ENCODE peak calls at places on chromosomes 12 and 14, in six cellular contexts. H, D, X, F, B and O are unnamed samples.
A peak's percentile ranks its signal among the peaks of the same experiment; 100 is the strongest.

GRCh38 chr12:64320611-64321010 is 69.9 kb downstream of the C12orf56 start:
- DNase-seq in H (no peak), D (no peak), X (no peak), F (no peak), B (no peak), O (no peak)

GRCh38 chr14:34994668-34995067 is 11.9 kb downstream of the SRP54 start:
- DNase-seq in H (no peak), D (no peak), X (no peak), F (no peak), B (no peak), O (no peak)

GRCh38 chr14:58098507-58098906 is 53.5 kb downstream of the ARMH4 start:
- DNase-seq in H (no peak), D (peak; percentile 51), X (no peak), F (no peak), B (no peak), O (no peak)

GRCh38 chr12:31959701-31960391 is 631 bp downstream of the RESF1 start:
- DNase-seq in H (peak; percentile 59), D (peak; percentile 69), X (peak; percentile 74), F (peak; percentile 72), B (peak; percentile 83), O (no peak)

GRCh38 chr12:740921-741320 is 11.5 kb upstream of the WNK1 start:
- DNase-seq in H (no peak), D (no peak), X (no peak), F (no peak), B (no peak), O (no peak)

GRCh38 chr14:96554315-96554910 is 52.2 kb downstream of the PAPOLA start:
- DNase-seq in H (no peak), D (no peak), X (no peak), F (no peak), B (no peak), O (no peak)

GRCh38 chr12:91180577-91180976 is 2.0 kb downstream of the DCN start:
- DNase-seq in H (no peak), D (no peak), X (no peak), F (no peak), B (no peak), O (no peak)

GRCh38 chr14:106436310-106436905 is 910.0 kb downstream of the TMEM121 start:
- DNase-seq in H (no peak), D (no peak), X (peak; percentile 76), F (no peak), B (no peak), O (no peak)

GRCh38 chr12:70367268-70368141 is 1.4 kb downstream of the KCNMB4 start:
- DNase-seq in H (no peak), D (no peak), X (no peak), F (no peak), B (no peak), O (no peak)

GRCh38 chr14:99327050-99327449 is 55.1 kb upstream of the BCL11B start:
- DNase-seq in H (no peak), D (no peak), X (no peak), F (no peak), B (no peak), O (no peak)

GRCh38 chr14:54182419-54183040 is 214.3 kb upstream of the CDKN3 start:
- DNase-seq in H (no peak), D (no peak), X (no peak), F (no peak), B (no peak), O (no peak)

GRCh38 chr12:9906888-9907287 is 25.3 kb downstream of the CLEC2A start:
- DNase-seq in H (no peak), D (no peak), X (no peak), F (no peak), B (no peak), O (no peak)

GRCh38 chr14:55450124-55450523 is 9.7 kb upstream of the TBPL2 start:
- DNase-seq in H (no peak), D (no peak), X (no peak), F (no peak), B (no peak), O (no peak)

GRCh38 chr14:30771595-30771994 is 102.8 kb upstream of the COCH start:
- DNase-seq in H (no peak), D (no peak), X (no peak), F (no peak), B (no peak), O (no peak)

GRCh38 chr14:30768791-30769190 is 105.6 kb upstream of the COCH start:
- DNase-seq in H (no peak), D (no peak), X (no peak), F (no peak), B (no peak), O (no peak)

GRCh38 chr14:30767624-30768023 is 106.7 kb upstream of the COCH start:
- DNase-seq in H (no peak), D (no peak), X (no peak), F (no peak), B (no peak), O (no peak)

GRCh38 chr14:30770376-30770775 is 104.0 kb upstream of the COCH start:
- DNase-seq in H (no peak), D (no peak), X (no peak), F (no peak), B (no peak), O (no peak)
- TF ChIP-seq CTCF in H (no peak), D (no peak), X (no peak), F (no peak), B (no peak), O (no peak)

DNA sequence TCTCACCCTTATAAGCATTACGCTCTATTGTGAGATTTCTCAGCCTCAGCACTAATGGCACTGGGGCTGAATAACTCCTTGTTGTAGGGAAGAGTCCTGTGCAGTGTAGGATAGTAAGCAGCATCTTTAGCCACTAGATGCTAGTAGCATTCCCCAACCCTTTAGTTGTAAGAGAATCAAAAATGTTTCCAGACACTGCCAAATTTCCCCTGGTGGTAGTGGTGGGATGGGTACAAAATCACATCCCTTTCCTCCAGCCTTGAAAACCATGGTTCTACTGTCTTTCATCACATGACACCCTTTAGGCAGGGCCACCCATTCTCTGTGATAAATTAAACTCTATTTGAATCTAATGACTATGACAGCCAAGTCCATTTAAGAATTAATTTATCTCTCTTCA is 199.3 kb downstream of the ANO4 start:
- DNase-seq in H (no peak), D (no peak), X (no peak), F (no peak), B (no peak), O (no peak)
- TF ChIP-seq CTCF in H (no peak), D (no peak), X (no peak), F (no peak), B (no peak), O (peak; percentile 54)

GRCh38 chr14:74140374-74140850 is 55.7 kb downstream of the LIN52 start:
- DNase-seq in H (no peak), D (no peak), X (peak; percentile 35), F (no peak), B (peak; percentile 67), O (no peak)

GRCh38 chr14:74133833-74134481 is 49.2 kb downstream of the LIN52 start:
- DNase-seq in H (no peak), D (no peak), X (no peak), F (no peak), B (no peak), O (no peak)

GRCh38 chr14:74135386-74135785 is 50.6 kb downstream of the LIN52 start:
- DNase-seq in H (no peak), D (no peak), X (no peak), F (no peak), B (no peak), O (no peak)

DNA sequence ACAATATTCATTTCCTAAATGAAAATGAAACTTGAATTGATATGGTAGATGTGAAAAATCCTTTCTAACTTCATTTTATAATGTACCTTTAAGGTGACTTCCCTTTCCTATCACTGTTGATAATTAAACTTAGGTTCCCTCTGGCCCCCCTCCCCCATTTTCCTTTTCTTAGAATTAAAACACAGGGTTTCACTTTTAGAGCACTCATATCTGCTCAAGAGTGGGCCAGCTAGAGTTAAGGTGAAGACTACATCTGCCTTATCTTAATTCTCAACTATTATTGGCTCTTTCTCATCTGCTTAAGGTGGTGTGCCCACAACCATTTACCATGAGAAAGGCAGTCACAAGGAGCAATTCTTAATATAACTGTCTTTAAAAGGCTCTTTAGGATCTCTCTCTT is 49.7 kb downstream of the LIN52 start:
- DNase-seq in H (no peak), D (no peak), X (no peak), F (no peak), B (no peak), O (no peak)
- TF ChIP-seq CTCF in H (no peak), D (no peak), X (no peak), F (no peak), B (no peak), O (no peak)

GRCh38 chr12:101485015-101485414 is 9.9 kb downstream of the SPIC start:
- DNase-seq in H (no peak), D (no peak), X (no peak), F (no peak), B (no peak), O (no peak)

GRCh38 chr12:101491325-101491724 is 16.2 kb downstream of the SPIC start:
- DNase-seq in H (no peak), D (no peak), X (no peak), F (no peak), B (no peak), O (no peak)

DNA sequence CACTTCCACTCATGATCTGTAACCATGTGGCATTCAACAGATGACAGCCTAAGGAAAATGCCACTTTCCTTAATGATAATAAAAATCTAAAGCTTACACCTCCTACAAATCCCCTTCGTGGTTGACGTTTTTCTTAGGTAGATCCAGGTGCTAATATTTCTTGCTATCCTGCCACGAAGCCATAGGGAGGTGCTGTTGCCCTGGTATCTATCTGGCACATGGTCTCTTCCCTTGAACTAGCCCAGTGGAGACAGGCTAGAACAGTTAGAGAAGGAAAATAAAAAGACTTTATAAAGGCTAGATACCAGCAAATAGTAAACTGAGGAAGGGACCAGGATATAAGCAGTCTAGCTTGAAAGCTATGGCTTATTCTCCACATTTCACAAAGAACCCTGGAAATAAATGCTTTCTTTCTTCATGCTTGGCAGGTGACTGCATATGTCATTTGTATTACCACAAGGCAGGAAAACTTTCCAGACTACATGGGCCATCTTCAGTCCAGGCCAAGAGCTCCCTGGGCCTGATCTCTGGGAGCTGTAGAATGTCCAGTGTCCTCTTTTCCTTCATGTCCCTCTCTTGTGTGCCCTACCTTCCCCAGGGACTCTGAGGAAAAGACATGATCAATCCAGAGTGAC is 15.3 kb downstream of the SPIC start:
- DNase-seq in H (no peak), D (peak; percentile 50), X (peak; percentile 38), F (no peak), B (no peak), O (no peak)
- TF ChIP-seq CTCF in H (peak; percentile 29), D (no peak), X (no peak), F (no peak), B (no peak), O (no peak)

DNA sequence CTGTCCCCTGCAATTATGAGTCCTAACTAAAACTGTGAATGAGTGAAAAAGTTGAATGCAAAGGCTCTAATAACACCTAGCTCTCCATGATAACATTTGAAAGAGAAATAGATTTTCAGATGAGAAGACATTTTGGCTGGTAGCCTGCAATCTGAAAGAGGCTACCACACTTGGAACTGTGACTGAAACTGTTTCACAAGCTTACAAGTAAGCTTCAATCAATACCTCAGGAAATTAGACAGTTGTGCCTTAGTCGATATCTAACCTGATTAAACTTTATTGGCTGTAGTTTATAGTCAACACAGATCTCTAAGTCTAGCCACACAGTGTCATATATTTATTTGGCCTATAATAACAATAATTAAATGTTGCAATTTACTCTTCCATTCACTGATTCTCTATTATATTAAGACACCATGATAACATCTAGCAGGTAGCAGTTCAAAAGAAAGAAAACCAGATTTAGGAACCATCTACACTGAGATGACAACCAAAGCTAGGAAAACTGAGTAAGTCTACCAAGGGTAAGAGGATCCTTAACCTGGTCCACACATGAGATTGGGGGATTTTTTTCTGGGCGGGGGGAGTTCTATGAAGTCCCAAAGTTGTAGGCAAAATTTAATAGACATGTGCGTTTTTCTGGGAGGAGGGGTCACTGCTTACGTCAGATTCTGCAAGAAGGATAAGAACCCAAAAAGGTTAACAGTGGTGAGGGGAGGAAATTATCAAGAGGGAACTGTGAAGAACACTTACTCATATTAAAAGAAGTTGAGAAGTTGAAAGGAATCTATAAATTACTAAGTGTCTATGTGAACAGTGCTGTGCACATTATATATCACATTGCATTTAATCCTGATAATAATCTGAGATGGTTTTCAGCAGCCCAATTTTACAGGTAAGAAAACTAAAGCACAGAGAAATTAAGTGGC is 65.8 kb downstream of the NUMB start:
- DNase-seq in H (no peak), D (no peak), X (no peak), F (no peak), B (no peak), O (no peak)
- TF ChIP-seq CTCF in H (no peak), D (no peak), X (no peak), F (no peak), B (no peak), O (no peak)